ENCODE peak calls at places on chromosome X, in five cellular contexts. A is brain microvascular endothelial cell, O is retinal pigment epithelial cell, Y is left ventricle myocardium inferior, W is A549. H is an unnamed sample.
A peak's percentile ranks its signal among the peaks of the same experiment; 100 is the strongest.

GRCh38 chrX:39773923-39774803 is 323.6 kb downstream of the BCOR start:
- DNase-seq in A (no peak), O (peak; percentile 59), Y (no peak), W (no peak), H (no peak)

GRCh38 chrX:139831689-139832456 is 101.0 kb downstream of the ATP11C start:
- DNase-seq in A (peak; percentile 24), O (peak; percentile 38), Y (no peak), W (no peak), H (peak; percentile 54)

GRCh38 chrX:151970661-151971060 is 3.8 kb downstream of the GABRE start:
- DNase-seq in A (peak; percentile 82), O (peak; percentile 43), Y (peak; percentile 75), W (peak; percentile 63), H (peak; percentile 91)

GRCh38 chrX:70470850-70471289 is 26.2 kb downstream of the DLG3 start:
- DNase-seq in A (no peak), O (no peak), Y (no peak), W (no peak), H (peak; percentile 61)

GRCh38 chrX:9525511-9526248 is 60.8 kb downstream of the TBL1X start:
- DNase-seq in A (no peak), O (no peak), Y (no peak), W (no peak), H (peak; percentile 26)

GRCh38 chrX:10833299-10834169 is 213.1 kb upstream of the MID1 start:
- DNase-seq in A (no peak), O (peak; percentile 38), Y (no peak), W (no peak), H (peak; percentile 17)

GRCh38 chrX:42825201-42825600 is 47.2 kb upstream of the PPP1R2C start:
- DNase-seq in A (no peak), O (no peak), Y (no peak), W (no peak), H (no peak)

GRCh38 chrX:114344756-114345155 is 239.1 kb upstream of the HTR2C start:
- DNase-seq in A (peak; percentile 0), O (peak; percentile 12), Y (no peak), W (peak; percentile 1), H (peak; percentile 35)

GRCh38 chrX:146854281-146854680 is 39.7 kb upstream of the CXorf51A start:
- DNase-seq in A (no peak), O (no peak), Y (no peak), W (no peak), H (no peak)

GRCh38 chrX:1582686-1583437 is 8.5 kb upstream of the AKAP17A start:
- DNase-seq in A (peak; percentile 67), O (no peak), Y (no peak), W (peak; percentile 74), H (no peak)

GRCh38 chrX:126164689-126165400 is 1.2 kb downstream of the DCAF12L2 start:
- DNase-seq in A (no peak), O (no peak), Y (no peak), W (no peak), H (no peak)

GRCh38 chrX:14003876-14004425 is 25.7 kb downstream of the GEMIN8 start:
- DNase-seq in A (no peak), O (no peak), Y (no peak), W (no peak), H (no peak)

GRCh38 chrX:14006489-14006888 is 23.2 kb downstream of the GEMIN8 start:
- DNase-seq in A (no peak), O (no peak), Y (no peak), W (no peak), H (no peak)

GRCh38 chrX:14003028-14003427 is 26.7 kb downstream of the GEMIN8 start:
- DNase-seq in A (no peak), O (no peak), Y (no peak), W (no peak), H (no peak)
- TF ChIP-seq CTCF in A (no peak), O (no peak), Y (no peak), W (no peak), H (no peak)

GRCh38 chrX:19543020-19543715 is 27.9 kb upstream of the MAP3K15 start:
- DNase-seq in A (no peak), O (no peak), Y (no peak), W (no peak), H (no peak)

GRCh38 chrX:19541931-19542330 is 26.6 kb upstream of the MAP3K15 start:
- DNase-seq in A (no peak), O (no peak), Y (no peak), W (no peak), H (no peak)

GRCh38 chrX:19545651-19546050 is 30.3 kb upstream of the MAP3K15 start:
- DNase-seq in A (no peak), O (no peak), Y (no peak), W (no peak), H (no peak)

GRCh38 chrX:19543951-19544359 is 28.6 kb upstream of the MAP3K15 start:
- DNase-seq in A (no peak), O (no peak), Y (peak; percentile 29), W (no peak), H (no peak)

DNA sequence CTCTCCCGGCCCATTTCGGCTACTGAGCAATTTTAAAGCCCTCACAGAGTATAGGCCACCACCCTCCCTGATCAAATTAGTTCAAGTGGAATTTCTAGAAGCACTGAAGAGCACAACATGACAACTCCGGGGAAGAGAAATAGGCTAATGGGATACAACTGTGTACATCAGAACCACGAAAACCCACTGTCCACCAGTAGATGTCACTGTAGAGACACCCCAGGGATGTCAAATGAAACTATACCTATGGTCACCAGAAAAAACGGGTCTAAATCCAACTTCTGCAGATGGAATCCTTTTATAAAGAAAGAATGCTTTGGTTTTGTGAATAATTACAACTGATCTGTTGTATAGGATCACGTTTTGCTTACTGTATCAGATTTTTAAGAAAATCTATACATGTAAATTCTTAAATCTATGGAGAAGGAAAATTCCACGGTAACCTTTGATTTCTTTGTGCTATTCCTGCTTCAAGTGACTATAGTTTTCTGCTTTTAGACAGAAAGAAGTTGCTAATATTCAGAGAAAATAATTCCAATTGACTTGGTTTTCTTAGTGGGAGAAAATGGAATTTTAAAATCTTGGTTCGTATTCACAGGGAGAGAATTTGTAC is 29.5 kb upstream of the MAP3K15 start:
- DNase-seq in A (peak; percentile 62), O (no peak), Y (no peak), W (peak; percentile 66), H (peak; percentile 65)
- TF ChIP-seq CTCF in A (peak; percentile 77), O (peak; percentile 85), Y (peak; percentile 72), W (peak; percentile 77), H (peak; percentile 79)

GRCh38 chrX:41137589-41137988 is 52.3 kb downstream of the USP9X start:
- DNase-seq in A (no peak), O (no peak), Y (no peak), W (no peak), H (no peak)
- TF ChIP-seq CTCF in A (peak; percentile 29), O (peak; percentile 50), Y (peak; percentile 35), W (peak; percentile 38), H (peak; percentile 61)

GRCh38 chrX:72609313-72609712 is 36.7 kb upstream of the HDAC8 start:
- DNase-seq in A (no peak), O (no peak), Y (no peak), W (peak; percentile 13), H (peak; percentile 5)
- TF ChIP-seq CTCF in A (peak; percentile 33), O (peak; percentile 23), Y (peak; percentile 39), W (peak; percentile 36), H (no peak)

GRCh38 chrX:129323115-129323514 is 200.2 kb downstream of the SMARCA1 start:
- DNase-seq in A (no peak), O (no peak), Y (no peak), W (no peak), H (peak; percentile 16)

GRCh38 chrX:129316461-129316860 is 206.8 kb downstream of the SMARCA1 start:
- DNase-seq in A (no peak), O (no peak), Y (no peak), W (no peak), H (no peak)

DNA sequence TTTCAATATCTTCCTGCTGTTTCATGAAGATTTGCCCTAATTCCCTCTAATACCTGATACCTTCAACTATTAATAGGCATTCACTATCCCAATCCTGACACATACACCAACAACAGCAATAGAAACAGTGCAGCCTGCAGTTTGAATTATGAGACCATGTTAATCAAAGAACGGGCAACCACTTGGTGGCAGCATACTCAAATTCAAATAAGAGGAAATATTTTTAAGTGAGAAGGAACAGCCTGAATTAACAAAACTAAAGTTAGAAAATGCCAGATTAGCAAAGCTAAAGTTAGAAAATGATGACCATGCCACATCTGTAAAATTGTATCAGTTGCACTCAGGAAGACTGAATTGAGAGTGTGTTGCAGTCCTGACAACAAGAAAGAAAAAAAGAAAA is 204.9 kb downstream of the SMARCA1 start:
- DNase-seq in A (peak; percentile 26), O (no peak), Y (no peak), W (peak; percentile 2), H (peak; percentile 31)
- TF ChIP-seq CTCF in A (peak; percentile 47), O (peak; percentile 46), Y (peak; percentile 15), W (peak; percentile 53), H (peak; percentile 38)

DNA sequence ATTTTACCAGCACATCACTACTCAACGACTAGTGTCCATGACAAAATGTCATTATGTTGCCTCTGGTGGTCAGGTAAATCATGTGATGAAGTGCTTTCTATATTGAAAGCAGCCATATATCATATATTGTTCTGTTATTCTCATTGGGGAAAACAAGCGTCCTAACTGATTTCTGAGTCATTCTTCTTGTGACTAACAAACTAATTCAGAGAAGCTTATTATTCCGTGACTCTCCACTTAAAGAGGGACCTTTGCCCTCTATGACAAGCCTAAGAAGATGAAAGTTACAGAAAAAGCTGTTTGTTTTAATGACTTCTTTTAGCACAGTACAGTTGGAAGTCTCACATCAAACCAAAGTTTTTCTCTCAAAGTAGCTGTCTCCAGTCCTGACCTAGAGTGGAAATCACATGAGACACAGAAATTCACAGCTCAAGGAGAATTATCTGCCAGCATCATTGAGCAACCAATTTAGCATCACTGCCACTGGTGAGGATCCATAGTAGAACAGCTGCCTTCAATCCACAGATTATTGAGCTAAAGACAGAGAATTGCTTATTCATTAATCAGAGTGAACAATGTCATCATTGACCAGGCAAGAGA is 36.4 kb downstream of the ASB9 start:
- DNase-seq in A (no peak), O (peak; percentile 45), Y (no peak), W (no peak), H (no peak)
- TF ChIP-seq CTCF in A (no peak), O (no peak), Y (no peak), W (no peak), H (no peak)

DNA sequence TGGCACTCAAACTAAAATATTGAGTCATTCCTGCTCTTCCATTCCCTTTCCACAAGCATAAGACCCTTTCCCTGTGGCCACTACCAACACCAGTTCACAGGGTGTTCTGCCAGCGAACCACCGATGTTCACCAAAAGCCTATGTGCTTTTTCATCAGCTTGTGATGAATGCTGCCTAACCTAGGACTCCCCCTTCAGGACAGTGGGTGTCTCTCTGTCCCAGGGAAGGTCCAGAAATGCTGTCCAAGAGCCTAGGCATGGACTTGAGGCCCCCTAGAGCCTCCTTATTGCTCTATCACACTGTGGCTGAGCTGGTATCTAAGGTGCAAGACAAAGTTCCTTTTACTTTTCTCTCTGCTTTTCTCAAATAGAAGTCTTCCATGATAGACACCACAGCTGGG is 1015.6 kb downstream of the PCDH19 start:
- DNase-seq in A (no peak), O (no peak), Y (no peak), W (no peak), H (no peak)
- TF ChIP-seq CTCF in A (no peak), O (no peak), Y (no peak), W (no peak), H (no peak)